ENCODE peak calls at places on chromosome 17, in six cellular contexts. W is neural progenitor cell, B is PC-3, G is HCT116, V is GM23338, J is MM.1S. Q is an unnamed sample. For H3K4me1, the result is how much of the 10 kb centered on the place peaks cover.

GRCh38 chr17:42775534-42776098 is 2.4 kb downstream of the VPS25 start:
- DNase-seq in V (no peak), B (no peak), G (no peak), J (peak), W (no peak), Q (peak)

GRCh38 chr17:53626286-53626685 is 196.4 kb upstream of the KIF2B start:
- DNase-seq in G (no peak), V (no peak), B (peak), J (peak), W (no peak), Q (peak)

GRCh38 chr17:50681260-50682200 is 26.2 kb downstream of the ANKRD40 start:
- DNase-seq in G (peak), J (no peak), W (peak), V (peak), B (peak), Q (peak)

GRCh38 chr17:82367724-82368524 is 3.6 kb upstream of the UTS2R start:
- DNase-seq in V (peak), J (no peak), G (peak), B (peak), W (no peak), Q (no peak)

GRCh38 chr17:76517638-76518038 is 16.4 kb upstream of the RHBDF2 start:
- DNase-seq in B (peak), W (no peak), V (no peak), G (no peak), J (no peak), Q (no peak)

GRCh38 chr17:16398270-16399267 is 16.8 kb upstream of the TRPV2 start:
- DNase-seq in V (no peak), W (no peak), J (no peak), B (peak), G (no peak), Q (no peak)

GRCh38 chr17:596763-597644 is 117.6 kb downstream of the VPS53 start:
- DNase-seq in W (no peak), V (no peak), J (no peak), G (peak), B (peak), Q (peak)

GRCh38 chr17:12081720-12082119 is 61.0 kb downstream of the MAP2K4 start:
- DNase-seq in J (no peak), V (peak), G (no peak), W (no peak), B (no peak), Q (no peak)

GRCh38 chr17:50507871-50508572 is at the start of gene MYCBPAP:
- DNase-seq in J (peak), W (peak), G (no peak), B (peak), V (peak), Q (peak)

GRCh38 chr17:74467221-74467951 is 952 bp downstream of the CD300A start:
- DNase-seq in V (peak), W (peak), G (no peak), J (peak), B (no peak), Q (no peak)

GRCh38 chr17:72648702-72649101 is 443.8 kb downstream of the SLC39A11 start:
- DNase-seq in J (no peak), B (no peak), W (no peak), V (no peak), G (no peak), Q (no peak)
- TF ChIP-seq EZH2 in J (no peak), B (no peak), W (no peak), V (no peak), G (no peak), Q (no peak)

DNA sequence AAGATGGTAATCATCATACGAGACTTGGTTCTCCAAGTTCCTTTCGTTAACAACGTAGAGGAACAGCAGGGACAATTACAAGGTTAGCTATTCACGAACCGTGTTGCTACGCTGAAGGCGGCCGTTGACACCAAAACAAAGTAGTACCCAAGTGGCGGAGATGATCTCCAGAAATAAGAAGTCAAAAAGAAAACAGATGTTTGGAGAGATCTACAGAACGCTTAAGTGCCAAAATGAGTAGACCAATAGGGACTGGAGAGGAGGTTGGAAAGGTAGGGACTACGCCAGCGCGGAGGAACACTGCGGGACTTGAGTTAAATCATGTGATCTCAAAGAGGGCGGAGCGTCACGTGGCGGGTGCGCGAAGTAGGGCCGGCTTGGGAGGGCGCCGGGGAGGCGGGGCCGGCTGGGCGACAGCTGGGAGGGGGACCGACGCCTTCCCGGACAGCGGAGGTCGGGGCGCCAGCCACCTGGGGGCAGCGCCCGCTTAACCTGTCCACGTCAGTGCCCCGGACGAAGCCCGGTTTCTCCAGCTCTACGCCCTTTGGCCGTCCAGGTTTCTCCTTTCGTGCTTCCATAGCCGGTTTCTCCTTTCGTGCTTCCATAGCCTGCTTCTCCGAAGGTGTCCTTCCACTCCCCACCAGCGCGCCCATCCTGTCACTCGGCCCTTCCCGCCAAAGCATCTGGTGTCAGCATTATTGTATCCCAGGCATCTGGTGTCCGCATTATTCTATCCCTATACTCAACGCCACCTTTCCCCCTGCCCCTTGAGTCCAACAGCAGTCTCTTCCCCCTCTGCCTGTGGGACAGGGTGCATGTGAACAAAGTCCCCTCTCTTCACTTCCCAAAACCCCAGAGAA is 698 bp upstream of the GABARAP start:
- DNase-seq in B (peak), W (peak), G (peak), J (peak), V (peak), Q (peak)
- TF ChIP-seq EZH2phosphoT487 in B (no peak), W (no peak), G (no peak), J (no peak), V (no peak), Q (no peak)

DNA sequence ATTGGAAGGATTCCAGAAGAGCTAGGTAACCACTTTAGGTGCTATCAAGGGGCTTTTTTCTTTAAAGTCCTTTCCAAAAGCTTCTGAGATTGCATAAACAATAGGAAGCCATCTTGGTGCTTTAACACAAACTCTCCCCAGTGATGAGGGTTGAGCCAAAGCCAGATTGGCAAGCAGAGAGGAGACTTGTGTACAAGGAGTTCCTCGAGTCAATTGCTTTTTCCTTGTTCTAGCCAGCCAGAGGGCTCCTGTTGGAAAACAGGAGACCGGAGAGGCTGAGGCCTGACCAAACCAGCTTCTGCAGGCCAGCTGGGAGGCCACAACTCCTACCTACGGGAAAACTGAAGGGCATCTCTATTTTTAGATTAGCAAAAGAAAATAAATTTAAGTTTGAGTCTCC is 46.5 kb downstream of the MAPT start:
- DNase-seq in V (no peak), G (no peak), J (no peak), W (no peak), B (no peak), Q (no peak)
- H3K4me1 ChIP-seq in V (under half), G (under half), J (under half), W (under half), B (under half), Q (under half)

GRCh38 chr17:34665803-34666763 is 86.7 kb downstream of the TMEM132E start:
- DNase-seq in J (no peak), V (peak), G (no peak), W (peak), B (no peak), Q (no peak)
- TF ChIP-seq EZH2 in J (no peak), V (no peak), G (no peak), W (no peak), B (no peak), Q (no peak)

Q was measured in GM23248.